ENCODE peak calls at places on chromosome X, in six cellular contexts. V is stimulated activated CD4-positive, alpha-beta T cell treated with anti-CD3 and anti-CD28 coated beads, Interleukin-12 subunit alpha, Interleukin-12 subunit beta, amount 100 ng/mL, for 48 hours; H is activated T-cell treated with anti-CD3 and anti-CD28 coated beads, Interleukin-2, amount 50 U/mL, for 24 hours; I is memory B cell; G is activated CD4-positive, alpha-beta T cell treated with anti-CD3 and anti-CD28 coated beads, Interleukin-2, amount 10 ng/mL, durations not matched to agents 7 days and 5 days; Y is dermis blood vessel endothelial cell. D is an unnamed sample.

GRCh38 chrX:64229145-64229544 is 1.3 kb downstream of the ASB12 start:
- DNase-seq in V (no peak), H (no peak), I (no peak), G (no peak), Y (no peak), D (no peak)

GRCh38 chrX:56803849-56804681 is 75.0 kb downstream of the NBDY start:
- DNase-seq in V (no peak), H (peak), I (no peak), G (no peak), Y (no peak), D (no peak)

GRCh38 chrX:39164212-39164611 is 363.0 kb downstream of the MID1IP1 start:
- DNase-seq in V (no peak), H (no peak), I (no peak), G (no peak), Y (no peak), D (no peak)

GRCh38 chrX:71184803-71185495 is 38.1 kb upstream of the GJB1 start:
- DNase-seq in V (no peak), H (no peak), I (no peak), G (no peak), Y (no peak), D (no peak)

GRCh38 chrX:38484607-38485498 is 76.5 kb upstream of the TSPAN7 start:
- DNase-seq in V (no peak), H (no peak), I (no peak), G (no peak), Y (no peak), D (no peak)

GRCh38 chrX:136159615-136160025 is 12.3 kb downstream of the FHL1 start:
- DNase-seq in V (no peak), H (no peak), I (no peak), G (no peak), Y (no peak), D (no peak)

GRCh38 chrX:20729421-20729820 is 462.7 kb upstream of the RPS6KA3 start:
- DNase-seq in V (no peak), H (no peak), I (no peak), G (no peak), Y (no peak), D (no peak)

GRCh38 chrX:50157545-50158125 is 43.2 kb downstream of the AKAP4 start:
- DNase-seq in V (no peak), H (no peak), I (no peak), G (no peak), Y (peak), D (no peak)

GRCh38 chrX:119942831-119943184 is 743 bp downstream of the NKAP start:
- DNase-seq in V (no peak), H (no peak), I (peak), G (peak), Y (no peak), D (no peak)

GRCh38 chrX:86407371-86407770 is 259.1 kb downstream of the DACH2 start:
- DNase-seq in V (no peak), H (no peak), I (no peak), G (no peak), Y (no peak), D (no peak)

GRCh38 chrX:1355131-1355799 is 18.7 kb downstream of the IL3RA start:
- DNase-seq in V (no peak), H (no peak), I (no peak), G (no peak), Y (peak), D (peak)

GRCh38 chrX:154717824-154718223 is 33.1 kb downstream of the GAB3 start:
- DNase-seq in V (no peak), H (no peak), I (no peak), G (no peak), Y (peak), D (peak)

GRCh38 chrX:35025820-35026219 is 83.2 kb downstream of the FAM47B start:
- DNase-seq in V (no peak), H (no peak), I (no peak), G (no peak), Y (no peak), D (no peak)

GRCh38 chrX:16695079-16695676 is 17.3 kb downstream of the CTPS2 start:
- DNase-seq in V (peak), H (peak), I (peak), G (peak), Y (peak), D (no peak)

GRCh38 chrX:23784487-23785301 is 1.7 kb downstream of the SAT1 start:
- DNase-seq in V (no peak), H (no peak), I (peak), G (peak), Y (peak), D (no peak)

GRCh38 chrX:68708503-68709290 is 61.2 kb downstream of the STARD8 start:
- DNase-seq in V (no peak), H (no peak), I (no peak), G (no peak), Y (no peak), D (no peak)

GRCh38 chrX:131588995-131589394 is 45.1 kb downstream of the OR13H1 start:
- DNase-seq in V (no peak), H (no peak), I (no peak), G (no peak), Y (no peak), D (no peak)

GRCh38 chrX:150648296-150648940 is 44.8 kb upstream of the MTMR1 start:
- DNase-seq in V (no peak), H (no peak), I (no peak), G (no peak), Y (peak), D (no peak)

GRCh38 chrX:78124304-78124703 is 15.1 kb downstream of the TAF9B start:
- DNase-seq in V (no peak), H (no peak), I (no peak), G (peak), Y (peak), D (no peak)

GRCh38 chrX:100635989-100636320 is 651 bp downstream of the TSPAN6 start:
- DNase-seq in V (no peak), H (no peak), I (no peak), G (no peak), Y (no peak), D (no peak)

GRCh38 chrX:45240334-45240733 is 39.7 kb upstream of the DIPK2B start:
- DNase-seq in V (no peak), H (no peak), I (no peak), G (no peak), Y (peak), D (no peak)

GRCh38 chrX:153973127-153974002 is 811 bp downstream of the TMEM187 start:
- DNase-seq in V (no peak), H (no peak), I (no peak), G (no peak), Y (no peak), D (no peak)

GRCh38 chrX:69504626-69505612 is 793 bp downstream of the NALF2 start:
- DNase-seq in V (no peak), H (no peak), I (no peak), G (no peak), Y (no peak), D (no peak)

GRCh38 chrX:72009731-72010130 is 99.1 kb downstream of the NHSL2 start:
- DNase-seq in V (no peak), H (no peak), I (no peak), G (no peak), Y (no peak), D (no peak)

GRCh38 chrX:12949205-12949926 is 25.5 kb upstream of the TMSB4X start:
- DNase-seq in V (no peak), H (no peak), I (no peak), G (no peak), Y (no peak), D (no peak)

GRCh38 chrX:131332331-131332730 is 43.2 kb upstream of the IGSF1 start:
- DNase-seq in V (no peak), H (no peak), I (no peak), G (no peak), Y (no peak), D (no peak)

GRCh38 chrX:71302461-71303213 is 1.1 kb downstream of the ITGB1BP2 start:
- DNase-seq in V (no peak), H (no peak), I (no peak), G (no peak), Y (peak), D (no peak)

GRCh38 chrX:15946783-15947550 is 92.4 kb upstream of the AP1S2 start:
- DNase-seq in V (no peak), H (no peak), I (no peak), G (no peak), Y (no peak), D (no peak)

GRCh38 chrX:42684062-42684461 is 93.9 kb downstream of the PPP1R2C start:
- DNase-seq in V (no peak), H (no peak), I (no peak), G (no peak), Y (no peak), D (no peak)

GRCh38 chrX:138073626-138074025 is 507.7 kb downstream of the ZIC3 start:
- DNase-seq in V (no peak), H (no peak), I (no peak), G (no peak), Y (no peak), D (no peak)

GRCh38 chrX:150692837-150693781 is at the start of gene MTMR1:
- DNase-seq in V (no peak), H (peak), I (peak), G (peak), Y (peak), D (no peak)

GRCh38 chrX:147498796-147499195 is 412.9 kb upstream of the FMR1 start:
- DNase-seq in V (no peak), H (no peak), I (no peak), G (no peak), Y (no peak), D (no peak)

GRCh38 chrX:44157858-44158257 is 184.7 kb upstream of the NDP start:
- DNase-seq in V (no peak), H (no peak), I (no peak), G (no peak), Y (no peak), D (no peak)

D was measured in CMK.